ENCODE peak calls at places on chromosomes 5 and 9, in five cellular contexts. A is body of pancreas; K is CD8-positive, alpha-beta T cell; E is GM23248; T is left ventricle myocardium inferior. J is an unnamed sample.

GRCh38 chr5:59637878-59638580 is 255.5 kb downstream of the PDE4D start:
- DNase-seq in A (no peak), K (no peak), E (peak), T (no peak), J (no peak)

GRCh38 chr9:114098021-114098659 is 952 bp downstream of the KIF12 start:
- DNase-seq in A (peak), K (no peak), E (peak), T (no peak), J (peak)

GRCh38 chr5:18305288-18305899 is 671.1 kb downstream of the TAF11L14 start:
- DNase-seq in A (no peak), K (no peak), E (peak), T (no peak), J (no peak)

GRCh38 chr9:20623021-20623747 is 885 bp upstream of the MLLT3 start:
- DNase-seq in A (peak), K (peak), E (peak), T (peak), J (peak)

GRCh38 chr9:136201609-136202448 is 3.1 kb downstream of the LHX3 start:
- DNase-seq in A (no peak), K (no peak), E (peak), T (no peak), J (no peak)

GRCh38 chr9:2338770-2339169 is 282.8 kb upstream of the VLDLR start:
- DNase-seq in A (no peak), K (no peak), E (no peak), T (no peak), J (no peak)

GRCh38 chr5:40041452-40041851 is 616.7 kb upstream of the DAB2 start:
- DNase-seq in A (no peak), K (no peak), E (no peak), T (no peak), J (no peak)

GRCh38 chr5:92544042-92544441 is 1037.0 kb downstream of the NR2F1-AS1 start:
- DNase-seq in A (no peak), K (no peak), E (peak), T (no peak), J (no peak)

GRCh38 chr9:70614786-70615565 is 200.5 kb upstream of the KLF9 start:
- DNase-seq in A (no peak), K (no peak), E (no peak), T (no peak), J (no peak)

GRCh38 chr9:2810424-2811075 is 33.3 kb downstream of the PUM3 start:
- DNase-seq in A (no peak), K (no peak), E (no peak), T (no peak), J (no peak)

GRCh38 chr5:148416921-148417320 is 33.2 kb downstream of the FBXO38 start:
- DNase-seq in A (no peak), K (no peak), E (peak), T (no peak), J (no peak)

GRCh38 chr9:89996717-89997116 is 391.9 kb downstream of the GADD45G start:
- DNase-seq in A (no peak), K (no peak), E (peak), T (no peak), J (no peak)

GRCh38 chr5:68177676-68178075 is 37.9 kb upstream of the PIK3R1 start:
- DNase-seq in A (no peak), K (no peak), E (no peak), T (no peak), J (no peak)

DNA sequence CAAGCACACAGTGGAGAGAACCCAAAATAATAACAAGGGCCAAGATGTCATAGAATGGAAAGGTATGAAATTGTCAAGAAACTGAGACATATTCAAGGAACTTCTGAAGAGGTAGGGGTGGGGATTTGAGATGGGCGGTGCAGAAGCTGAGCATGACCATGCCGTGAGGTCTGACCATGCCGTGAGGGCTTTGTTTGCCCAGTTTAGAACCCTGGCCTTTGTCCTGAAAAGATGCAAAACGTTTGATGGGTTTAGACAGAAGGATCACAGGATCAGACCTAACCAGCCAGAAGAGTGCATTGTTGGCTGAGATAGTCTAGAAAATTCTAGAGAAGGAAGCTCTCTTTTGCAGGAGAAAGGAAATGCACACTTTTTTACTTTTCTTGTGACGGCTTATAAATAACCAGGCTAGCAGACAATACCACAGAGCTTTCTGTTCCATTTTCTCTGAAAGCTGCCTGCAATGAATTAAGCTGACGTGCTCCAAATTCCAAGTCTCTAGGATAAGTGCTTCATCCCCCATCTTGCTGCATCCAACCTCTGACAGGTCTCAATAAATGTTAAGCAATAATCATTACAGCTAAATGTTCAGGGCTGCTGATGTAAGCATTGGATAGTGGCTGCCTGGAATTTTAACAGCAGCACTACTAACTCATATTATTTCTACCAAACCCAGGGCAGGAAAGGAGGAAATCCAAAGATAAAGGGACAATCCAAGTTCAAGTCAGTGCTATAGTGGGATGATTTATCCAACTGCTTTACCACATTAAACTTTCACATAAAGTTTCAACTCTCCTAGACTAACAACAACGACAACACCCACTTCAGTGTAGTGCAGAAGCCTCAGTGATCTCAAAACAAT is 111.0 kb upstream of the IL6ST start:
- DNase-seq in A (no peak), K (no peak), E (peak), T (no peak), J (no peak)
- H3K27ac ChIP-seq in A (no peak), K (no peak), E (no peak), T (no peak), J (peak)

DNA sequence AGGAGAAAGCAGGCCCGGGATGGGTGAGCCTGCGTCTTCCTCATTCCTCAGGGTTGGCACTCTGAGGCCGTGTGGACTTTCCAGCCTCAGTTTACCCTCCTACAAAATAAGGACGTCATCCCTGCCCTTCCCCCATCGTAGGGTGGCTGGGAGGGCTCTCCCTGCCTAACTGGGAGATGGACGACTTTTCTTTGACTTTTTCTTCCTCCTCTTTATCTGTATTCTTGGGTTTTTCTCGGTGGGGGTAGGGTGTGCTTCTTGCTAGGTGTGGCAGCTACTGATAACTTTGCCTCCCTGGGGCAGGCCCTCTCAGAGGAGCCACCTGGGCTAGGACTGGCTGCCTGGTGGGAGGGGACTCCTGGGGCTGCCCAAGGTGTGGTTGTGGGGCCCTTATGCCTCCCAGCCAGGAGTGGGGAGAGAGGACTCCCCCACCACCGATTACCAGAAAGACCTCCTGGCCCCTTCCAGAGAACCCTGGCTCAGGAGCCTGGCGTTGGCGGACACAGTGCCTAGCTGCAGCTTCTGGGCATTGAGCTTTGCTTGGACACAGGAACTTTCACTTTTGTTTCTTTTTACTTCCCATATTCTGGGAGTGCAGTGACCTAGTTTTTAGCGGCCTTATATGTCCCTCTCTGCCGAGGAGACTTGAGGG is 6.1 kb downstream of the GLIPR2 start:
- DNase-seq in A (no peak), K (no peak), E (peak), T (no peak), J (no peak)
- H3K27ac ChIP-seq in A (peak), K (peak), E (no peak), T (peak), J (peak)

GRCh38 chr5:110275878-110276277 is 450.6 kb downstream of the TMEM232 start:
- DNase-seq in A (no peak), K (no peak), E (no peak), T (no peak), J (no peak)
- H3K27ac ChIP-seq in A (no peak), K (no peak), E (no peak), T (no peak), J (no peak)

DNA sequence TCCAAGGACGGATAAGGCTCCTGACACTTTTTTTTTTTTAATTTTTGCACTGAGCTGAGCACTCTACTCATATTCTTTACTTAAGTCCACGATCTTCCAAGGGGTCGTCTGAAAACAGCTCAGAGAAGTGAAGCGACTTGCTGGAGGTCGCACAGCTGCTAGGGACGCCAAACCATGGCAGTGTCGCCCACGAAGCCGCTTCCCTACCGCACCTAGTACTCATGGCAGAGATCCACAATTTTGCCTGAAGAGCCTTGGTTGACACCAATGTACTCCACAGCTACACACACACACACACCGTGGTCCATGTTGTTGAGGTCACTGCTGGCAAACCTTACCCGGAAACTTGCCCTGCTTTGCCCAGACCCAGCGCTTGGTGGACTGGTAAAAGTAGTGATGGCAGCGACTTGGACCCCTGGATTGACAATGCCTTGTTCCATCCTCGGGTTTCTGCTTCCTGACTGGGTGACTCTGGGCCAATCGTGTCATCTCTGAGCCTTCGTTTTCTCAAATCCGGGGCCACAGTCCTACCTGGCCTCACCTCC is 519 bp upstream of the SLIT3 start:
- DNase-seq in A (no peak), K (no peak), E (peak), T (no peak), J (no peak)
- H3K27ac ChIP-seq in A (no peak), K (no peak), E (peak), T (no peak), J (no peak)

GRCh38 chr9:119790022-119790421 is 420.8 kb upstream of the BRINP1 start:
- DNase-seq in A (no peak), K (no peak), E (no peak), T (no peak), J (no peak)

GRCh38 chr9:119793272-119793671 is 424.0 kb upstream of the BRINP1 start:
- DNase-seq in A (no peak), K (no peak), E (no peak), T (no peak), J (no peak)

GRCh38 chr9:119801311-119801710 is 432.1 kb upstream of the BRINP1 start:
- DNase-seq in A (no peak), K (no peak), E (peak), T (no peak), J (no peak)

GRCh38 chr9:119792242-119792641 is 423.0 kb upstream of the BRINP1 start:
- DNase-seq in A (no peak), K (no peak), E (no peak), T (no peak), J (no peak)

GRCh38 chr9:119795395-119795794 is 426.2 kb upstream of the BRINP1 start:
- DNase-seq in A (no peak), K (no peak), E (no peak), T (no peak), J (no peak)
- H3K27ac ChIP-seq in A (no peak), K (no peak), E (no peak), T (no peak), J (no peak)

GRCh38 chr5:172899436-172899835 is 59.8 kb upstream of the RPL26L1 start:
- DNase-seq in A (no peak), K (no peak), E (no peak), T (no peak), J (no peak)
- H3K27ac ChIP-seq in A (peak), K (no peak), E (peak), T (peak), J (no peak)

GRCh38 chr9:130073373-130073772 is 19.7 kb downstream of the GPR107 start:
- DNase-seq in A (no peak), K (no peak), E (no peak), T (no peak), J (no peak)
- H3K27ac ChIP-seq in A (peak), K (no peak), E (no peak), T (peak), J (no peak)

DNA sequence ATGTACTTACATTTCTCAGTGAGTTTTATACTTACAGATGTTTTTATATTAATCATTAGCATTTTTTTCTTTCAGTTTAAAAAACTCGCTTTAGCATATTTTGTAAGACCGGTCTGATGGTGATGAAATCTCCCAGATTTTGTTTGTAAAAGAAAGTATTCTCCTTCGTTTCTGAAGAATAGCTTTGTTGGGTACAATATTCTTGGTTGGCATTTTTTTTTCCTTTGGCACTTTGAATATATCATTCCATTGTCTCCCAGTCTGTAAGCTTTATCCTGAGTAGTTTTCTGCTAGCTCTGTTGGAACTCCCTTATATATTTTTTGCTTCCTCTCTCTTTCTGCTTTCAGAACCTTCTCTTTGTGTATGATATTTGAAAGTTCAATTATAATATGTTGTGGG is 412.6 kb downstream of the RASEF start:
- DNase-seq in A (no peak), K (no peak), E (no peak), T (no peak), J (no peak)
- H3K27ac ChIP-seq in A (no peak), K (no peak), E (no peak), T (no peak), J (no peak)

GRCh38 chr5:65062684-65063083 is 294.0 kb downstream of the CWC27 start:
- DNase-seq in A (no peak), K (no peak), E (peak), T (no peak), J (no peak)
- H3K27ac ChIP-seq in A (no peak), K (no peak), E (peak), T (peak), J (no peak)

J was measured in naive thymus-derived CD4-positive, alpha-beta T cell.